ENCODE peak calls at places on chromosomes 7 and 10, in eight cellular contexts. One of them, this sample, is unnamed.

GRCh38 chr7:152492952-152493351 is 57.1 kb upstream of the KMT2C start:
- DNase-seq in colonic mucosa: no peak
- DNase-seq in activated B cell treated with CpG ODN at 0.5 μM for 24 hours: no peak
- DNase-seq in epithelial cell of esophagus: no peak
- DNase-seq in WTC11: no peak
- DNase-seq in upper lobe of right lung: no peak
- DNase-seq in stimulated activated naive CD4-positive, alpha-beta T cell: no peak
- DNase-seq in NCI-H187 treated with DMSO at 0.1 percent for 48 hours: no peak
- DNase-seq in this sample: no peak

GRCh38 chr10:89074120-89074519 is 83.5 kb downstream of the FAS start:
- DNase-seq in colonic mucosa: no peak
- DNase-seq in activated B cell treated with CpG ODN at 0.5 μM for 24 hours: no peak
- DNase-seq in epithelial cell of esophagus: no peak
- DNase-seq in WTC11: no peak
- DNase-seq in upper lobe of right lung: no peak
- DNase-seq in stimulated activated naive CD4-positive, alpha-beta T cell: no peak
- DNase-seq in NCI-H187 treated with DMSO at 0.1 percent for 48 hours: no peak
- DNase-seq in this sample: no peak

GRCh38 chr10:97411411-97411810 is 10.3 kb upstream of the RRP12 start:
- DNase-seq in colonic mucosa: no peak
- DNase-seq in activated B cell treated with CpG ODN at 0.5 μM for 24 hours: no peak
- DNase-seq in epithelial cell of esophagus: peak; percentile 28
- DNase-seq in WTC11: no peak
- DNase-seq in upper lobe of right lung: no peak
- DNase-seq in stimulated activated naive CD4-positive, alpha-beta T cell: no peak
- DNase-seq in NCI-H187 treated with DMSO at 0.1 percent for 48 hours: no peak
- DNase-seq in this sample: no peak

GRCh38 chr7:136133491-136133990 is 156.4 kb upstream of the MTPN start:
- DNase-seq in colonic mucosa: no peak
- DNase-seq in activated B cell treated with CpG ODN at 0.5 μM for 24 hours: no peak
- DNase-seq in epithelial cell of esophagus: no peak
- DNase-seq in WTC11: no peak
- DNase-seq in upper lobe of right lung: no peak
- DNase-seq in stimulated activated naive CD4-positive, alpha-beta T cell: no peak
- DNase-seq in NCI-H187 treated with DMSO at 0.1 percent for 48 hours: no peak
- DNase-seq in this sample: peak; percentile 30

GRCh38 chr7:132654150-132654549 is 77.9 kb upstream of the PLXNA4 start:
- DNase-seq in colonic mucosa: no peak
- DNase-seq in activated B cell treated with CpG ODN at 0.5 μM for 24 hours: no peak
- DNase-seq in epithelial cell of esophagus: no peak
- DNase-seq in WTC11: peak; percentile 16
- DNase-seq in upper lobe of right lung: no peak
- DNase-seq in stimulated activated naive CD4-positive, alpha-beta T cell: no peak
- DNase-seq in NCI-H187 treated with DMSO at 0.1 percent for 48 hours: no peak
- DNase-seq in this sample: no peak

GRCh38 chr10:71347587-71348395 is 28.7 kb downstream of the SLC29A3 start:
- DNase-seq in colonic mucosa: peak; percentile 71
- DNase-seq in activated B cell treated with CpG ODN at 0.5 μM for 24 hours: no peak
- DNase-seq in epithelial cell of esophagus: no peak
- DNase-seq in WTC11: no peak
- DNase-seq in upper lobe of right lung: no peak
- DNase-seq in stimulated activated naive CD4-positive, alpha-beta T cell: no peak
- DNase-seq in NCI-H187 treated with DMSO at 0.1 percent for 48 hours: no peak
- DNase-seq in this sample: peak; percentile 36

GRCh38 chr7:129797224-129797789 is 155.5 kb downstream of the UBE2H start:
- DNase-seq in colonic mucosa: no peak
- DNase-seq in activated B cell treated with CpG ODN at 0.5 μM for 24 hours: no peak
- DNase-seq in epithelial cell of esophagus: no peak
- DNase-seq in WTC11: peak; percentile 41
- DNase-seq in upper lobe of right lung: no peak
- DNase-seq in stimulated activated naive CD4-positive, alpha-beta T cell: no peak
- DNase-seq in NCI-H187 treated with DMSO at 0.1 percent for 48 hours: no peak
- DNase-seq in this sample: no peak

GRCh38 chr7:10662491-10662890 is 311.2 kb upstream of the PHF14 start:
- DNase-seq in colonic mucosa: no peak
- DNase-seq in activated B cell treated with CpG ODN at 0.5 μM for 24 hours: no peak
- DNase-seq in epithelial cell of esophagus: no peak
- DNase-seq in WTC11: no peak
- DNase-seq in upper lobe of right lung: no peak
- DNase-seq in stimulated activated naive CD4-positive, alpha-beta T cell: no peak
- DNase-seq in NCI-H187 treated with DMSO at 0.1 percent for 48 hours: no peak
- DNase-seq in this sample: peak; percentile 1

GRCh38 chr10:3426190-3426845 is 253.7 kb upstream of the PITRM1 start:
- DNase-seq in colonic mucosa: peak; percentile 64
- DNase-seq in activated B cell treated with CpG ODN at 0.5 μM for 24 hours: no peak
- DNase-seq in epithelial cell of esophagus: peak; percentile 71
- DNase-seq in WTC11: no peak
- DNase-seq in upper lobe of right lung: no peak
- DNase-seq in stimulated activated naive CD4-positive, alpha-beta T cell: no peak
- DNase-seq in NCI-H187 treated with DMSO at 0.1 percent for 48 hours: no peak
- DNase-seq in this sample: no peak

GRCh38 chr10:71083457-71083975 is 128.9 kb upstream of the UNC5B start:
- DNase-seq in colonic mucosa: peak; percentile 9
- DNase-seq in activated B cell treated with CpG ODN at 0.5 μM for 24 hours: no peak
- DNase-seq in epithelial cell of esophagus: no peak
- DNase-seq in WTC11: peak; percentile 5
- DNase-seq in upper lobe of right lung: peak; percentile 36
- DNase-seq in stimulated activated naive CD4-positive, alpha-beta T cell: no peak
- DNase-seq in NCI-H187 treated with DMSO at 0.1 percent for 48 hours: no peak
- DNase-seq in this sample: no peak

GRCh38 chr7:66739953-66740301 is 606 bp upstream of the RABGEF1 start:
- DNase-seq in colonic mucosa: no peak
- DNase-seq in activated B cell treated with CpG ODN at 0.5 μM for 24 hours: no peak
- DNase-seq in epithelial cell of esophagus: no peak
- DNase-seq in WTC11: no peak
- DNase-seq in upper lobe of right lung: no peak
- DNase-seq in stimulated activated naive CD4-positive, alpha-beta T cell: no peak
- DNase-seq in NCI-H187 treated with DMSO at 0.1 percent for 48 hours: no peak
- DNase-seq in this sample: no peak

GRCh38 chr10:71241899-71242620 is 29.7 kb downstream of the UNC5B start:
- DNase-seq in colonic mucosa: no peak
- DNase-seq in activated B cell treated with CpG ODN at 0.5 μM for 24 hours: no peak
- DNase-seq in epithelial cell of esophagus: no peak
- DNase-seq in WTC11: no peak
- DNase-seq in upper lobe of right lung: no peak
- DNase-seq in stimulated activated naive CD4-positive, alpha-beta T cell: no peak
- DNase-seq in NCI-H187 treated with DMSO at 0.1 percent for 48 hours: no peak
- DNase-seq in this sample: no peak

GRCh38 chr10:81414038-81414437 is 461.0 kb upstream of the NRG3 start:
- DNase-seq in colonic mucosa: no peak
- DNase-seq in activated B cell treated with CpG ODN at 0.5 μM for 24 hours: no peak
- DNase-seq in epithelial cell of esophagus: peak; percentile 14
- DNase-seq in WTC11: peak; percentile 61
- DNase-seq in upper lobe of right lung: no peak
- DNase-seq in stimulated activated naive CD4-positive, alpha-beta T cell: no peak
- DNase-seq in NCI-H187 treated with DMSO at 0.1 percent for 48 hours: no peak
- DNase-seq in this sample: no peak

GRCh38 chr10:127913368-127913759 is 6.5 kb downstream of the PTPRE start:
- DNase-seq in colonic mucosa: no peak
- DNase-seq in activated B cell treated with CpG ODN at 0.5 μM for 24 hours: no peak
- DNase-seq in epithelial cell of esophagus: no peak
- DNase-seq in WTC11: no peak
- DNase-seq in upper lobe of right lung: no peak
- DNase-seq in stimulated activated naive CD4-positive, alpha-beta T cell: no peak
- DNase-seq in NCI-H187 treated with DMSO at 0.1 percent for 48 hours: no peak
- DNase-seq in this sample: no peak

GRCh38 chr7:85682819-85683218 is 496.0 kb upstream of the SEMA3D start:
- DNase-seq in colonic mucosa: no peak
- DNase-seq in activated B cell treated with CpG ODN at 0.5 μM for 24 hours: no peak
- DNase-seq in epithelial cell of esophagus: peak; percentile 66
- DNase-seq in WTC11: no peak
- DNase-seq in upper lobe of right lung: no peak
- DNase-seq in stimulated activated naive CD4-positive, alpha-beta T cell: no peak
- DNase-seq in NCI-H187 treated with DMSO at 0.1 percent for 48 hours: no peak
- DNase-seq in this sample: no peak

GRCh38 chr7:157949711-157950110 is 612.9 kb downstream of the DNAJB6 start:
- DNase-seq in colonic mucosa: no peak
- DNase-seq in activated B cell treated with CpG ODN at 0.5 μM for 24 hours: no peak
- DNase-seq in epithelial cell of esophagus: peak; percentile 5
- DNase-seq in WTC11: no peak
- DNase-seq in upper lobe of right lung: no peak
- DNase-seq in stimulated activated naive CD4-positive, alpha-beta T cell: no peak
- DNase-seq in NCI-H187 treated with DMSO at 0.1 percent for 48 hours: no peak
- DNase-seq in this sample: no peak

GRCh38 chr7:81002471-81002870 is 83.6 kb upstream of the SEMA3C start:
- DNase-seq in colonic mucosa: no peak
- DNase-seq in activated B cell treated with CpG ODN at 0.5 μM for 24 hours: no peak
- DNase-seq in epithelial cell of esophagus: no peak
- DNase-seq in WTC11: no peak
- DNase-seq in upper lobe of right lung: no peak
- DNase-seq in stimulated activated naive CD4-positive, alpha-beta T cell: no peak
- DNase-seq in NCI-H187 treated with DMSO at 0.1 percent for 48 hours: no peak
- DNase-seq in this sample: no peak

GRCh38 chr10:106917452-106918055 is 247.0 kb downstream of the SORCS1 start:
- DNase-seq in colonic mucosa: no peak
- DNase-seq in activated B cell treated with CpG ODN at 0.5 μM for 24 hours: no peak
- DNase-seq in epithelial cell of esophagus: no peak
- DNase-seq in WTC11: no peak
- DNase-seq in upper lobe of right lung: no peak
- DNase-seq in stimulated activated naive CD4-positive, alpha-beta T cell: no peak
- DNase-seq in NCI-H187 treated with DMSO at 0.1 percent for 48 hours: no peak
- DNase-seq in this sample: no peak

GRCh38 chr7:33776791-33777190 is 128.5 kb upstream of the BMPER start:
- DNase-seq in colonic mucosa: no peak
- DNase-seq in activated B cell treated with CpG ODN at 0.5 μM for 24 hours: no peak
- DNase-seq in epithelial cell of esophagus: peak; percentile 56
- DNase-seq in WTC11: no peak
- DNase-seq in upper lobe of right lung: no peak
- DNase-seq in stimulated activated naive CD4-positive, alpha-beta T cell: no peak
- DNase-seq in NCI-H187 treated with DMSO at 0.1 percent for 48 hours: no peak
- DNase-seq in this sample: no peak

GRCh38 chr7:40749877-40750276 is 615.1 kb downstream of the SUGCT start:
- DNase-seq in colonic mucosa: no peak
- DNase-seq in activated B cell treated with CpG ODN at 0.5 μM for 24 hours: no peak
- DNase-seq in epithelial cell of esophagus: no peak
- DNase-seq in WTC11: no peak
- DNase-seq in upper lobe of right lung: no peak
- DNase-seq in stimulated activated naive CD4-positive, alpha-beta T cell: no peak
- DNase-seq in NCI-H187 treated with DMSO at 0.1 percent for 48 hours: no peak
- DNase-seq in this sample: no peak

GRCh38 chr7:53070883-53071282 is 35.5 kb downstream of the POM121L12 start:
- DNase-seq in colonic mucosa: no peak
- DNase-seq in activated B cell treated with CpG ODN at 0.5 μM for 24 hours: no peak
- DNase-seq in epithelial cell of esophagus: no peak
- DNase-seq in WTC11: no peak
- DNase-seq in upper lobe of right lung: no peak
- DNase-seq in stimulated activated naive CD4-positive, alpha-beta T cell: no peak
- DNase-seq in NCI-H187 treated with DMSO at 0.1 percent for 48 hours: no peak
- DNase-seq in this sample: no peak

GRCh38 chr7:142111509-142111908 is at the start of gene MGAM2:
- DNase-seq in colonic mucosa: peak; percentile 46
- DNase-seq in activated B cell treated with CpG ODN at 0.5 μM for 24 hours: no peak
- DNase-seq in epithelial cell of esophagus: no peak
- DNase-seq in WTC11: no peak
- DNase-seq in upper lobe of right lung: no peak
- DNase-seq in stimulated activated naive CD4-positive, alpha-beta T cell: no peak
- DNase-seq in NCI-H187 treated with DMSO at 0.1 percent for 48 hours: no peak
- DNase-seq in this sample: no peak

GRCh38 chr7:29314148-29314547 is 119.6 kb downstream of the CHN2 start:
- DNase-seq in colonic mucosa: no peak
- DNase-seq in activated B cell treated with CpG ODN at 0.5 μM for 24 hours: no peak
- DNase-seq in epithelial cell of esophagus: no peak
- DNase-seq in WTC11: no peak
- DNase-seq in upper lobe of right lung: no peak
- DNase-seq in stimulated activated naive CD4-positive, alpha-beta T cell: no peak
- DNase-seq in NCI-H187 treated with DMSO at 0.1 percent for 48 hours: no peak
- DNase-seq in this sample: no peak

GRCh38 chr7:136857573-136857972 is 10.9 kb upstream of the CHRM2 start:
- DNase-seq in colonic mucosa: no peak
- DNase-seq in activated B cell treated with CpG ODN at 0.5 μM for 24 hours: no peak
- DNase-seq in epithelial cell of esophagus: peak; percentile 56
- DNase-seq in WTC11: no peak
- DNase-seq in upper lobe of right lung: no peak
- DNase-seq in stimulated activated naive CD4-positive, alpha-beta T cell: no peak
- DNase-seq in NCI-H187 treated with DMSO at 0.1 percent for 48 hours: no peak
- DNase-seq in this sample: no peak

GRCh38 chr7:28986723-28987122 is 28.6 kb upstream of the TRIL start:
- DNase-seq in colonic mucosa: no peak
- DNase-seq in activated B cell treated with CpG ODN at 0.5 μM for 24 hours: no peak
- DNase-seq in epithelial cell of esophagus: peak; percentile 81
- DNase-seq in WTC11: no peak
- DNase-seq in upper lobe of right lung: no peak
- DNase-seq in stimulated activated naive CD4-positive, alpha-beta T cell: no peak
- DNase-seq in NCI-H187 treated with DMSO at 0.1 percent for 48 hours: no peak
- DNase-seq in this sample: no peak